ENCODE peak calls at places on chromosomes 16 and 17, in six cellular contexts. One of them, this sample, is unnamed.

GRCh38 chr16:49250689-49251088 is 30.9 kb downstream of the CBLN1 start:
- DNase-seq in H1: no peak
- DNase-seq in GM12891: no peak
- DNase-seq in GM12878: no peak
- DNase-seq in HepG2: no peak
- DNase-seq in K562: no peak
- DNase-seq in this sample: no peak

GRCh38 chr16:31451681-31452351 is 7.5 kb upstream of the ARMC5 start:
- DNase-seq in H1: no peak
- DNase-seq in GM12891: no peak
- DNase-seq in GM12878: no peak
- DNase-seq in HepG2: peak; percentile 81
- DNase-seq in K562: peak; percentile 84
- DNase-seq in this sample: no peak

GRCh38 chr16:2769100-2769529 is 8.0 kb downstream of the ELOB start:
- DNase-seq in H1: no peak
- DNase-seq in GM12891: no peak
- DNase-seq in GM12878: no peak
- DNase-seq in HepG2: no peak
- DNase-seq in K562: no peak
- DNase-seq in this sample: no peak

GRCh38 chr17:17633310-17633709 is 41.8 kb upstream of the PEMT start:
- DNase-seq in H1: no peak
- DNase-seq in GM12891: no peak
- DNase-seq in GM12878: no peak
- DNase-seq in HepG2: no peak
- DNase-seq in K562: no peak
- DNase-seq in this sample: no peak

GRCh38 chr16:82857693-82858337 is 231.0 kb downstream of the CDH13 start:
- DNase-seq in H1: no peak
- DNase-seq in GM12891: no peak
- DNase-seq in GM12878: no peak
- DNase-seq in HepG2: no peak
- DNase-seq in K562: no peak
- DNase-seq in this sample: no peak

GRCh38 chr17:60139438-60140285 is 10.1 kb upstream of the CA4 start:
- DNase-seq in H1: peak; percentile 92
- DNase-seq in GM12891: no peak
- DNase-seq in GM12878: no peak
- DNase-seq in HepG2: peak; percentile 47
- DNase-seq in K562: peak; percentile 83
- DNase-seq in this sample: no peak

GRCh38 chr16:85767569-85767968 is 16.7 kb upstream of the C16orf74 start:
- DNase-seq in H1: no peak
- DNase-seq in GM12891: no peak
- DNase-seq in GM12878: no peak
- DNase-seq in HepG2: no peak
- DNase-seq in K562: peak; percentile 15
- DNase-seq in this sample: no peak

GRCh38 chr17:2656293-2656692 is 55.3 kb downstream of the CLUH start:
- DNase-seq in H1: no peak
- DNase-seq in GM12891: no peak
- DNase-seq in GM12878: no peak
- DNase-seq in HepG2: no peak
- DNase-seq in K562: no peak
- DNase-seq in this sample: no peak

GRCh38 chr16:56042416-56042815 is 148.9 kb upstream of the GNAO1 start:
- DNase-seq in H1: no peak
- DNase-seq in GM12891: no peak
- DNase-seq in GM12878: no peak
- DNase-seq in HepG2: no peak
- DNase-seq in K562: no peak
- DNase-seq in this sample: no peak

GRCh38 chr16:56041556-56042140 is 149.6 kb upstream of the GNAO1 start:
- DNase-seq in H1: peak; percentile 67
- DNase-seq in GM12891: peak; percentile 11
- DNase-seq in GM12878: no peak
- DNase-seq in HepG2: peak; percentile 45
- DNase-seq in K562: peak; percentile 29
- DNase-seq in this sample: no peak

GRCh38 chr16:56048425-56049100 is 142.7 kb upstream of the GNAO1 start:
- DNase-seq in H1: no peak
- DNase-seq in GM12891: peak; percentile 12
- DNase-seq in GM12878: peak; percentile 27
- DNase-seq in HepG2: no peak
- DNase-seq in K562: no peak
- DNase-seq in this sample: no peak

DNA sequence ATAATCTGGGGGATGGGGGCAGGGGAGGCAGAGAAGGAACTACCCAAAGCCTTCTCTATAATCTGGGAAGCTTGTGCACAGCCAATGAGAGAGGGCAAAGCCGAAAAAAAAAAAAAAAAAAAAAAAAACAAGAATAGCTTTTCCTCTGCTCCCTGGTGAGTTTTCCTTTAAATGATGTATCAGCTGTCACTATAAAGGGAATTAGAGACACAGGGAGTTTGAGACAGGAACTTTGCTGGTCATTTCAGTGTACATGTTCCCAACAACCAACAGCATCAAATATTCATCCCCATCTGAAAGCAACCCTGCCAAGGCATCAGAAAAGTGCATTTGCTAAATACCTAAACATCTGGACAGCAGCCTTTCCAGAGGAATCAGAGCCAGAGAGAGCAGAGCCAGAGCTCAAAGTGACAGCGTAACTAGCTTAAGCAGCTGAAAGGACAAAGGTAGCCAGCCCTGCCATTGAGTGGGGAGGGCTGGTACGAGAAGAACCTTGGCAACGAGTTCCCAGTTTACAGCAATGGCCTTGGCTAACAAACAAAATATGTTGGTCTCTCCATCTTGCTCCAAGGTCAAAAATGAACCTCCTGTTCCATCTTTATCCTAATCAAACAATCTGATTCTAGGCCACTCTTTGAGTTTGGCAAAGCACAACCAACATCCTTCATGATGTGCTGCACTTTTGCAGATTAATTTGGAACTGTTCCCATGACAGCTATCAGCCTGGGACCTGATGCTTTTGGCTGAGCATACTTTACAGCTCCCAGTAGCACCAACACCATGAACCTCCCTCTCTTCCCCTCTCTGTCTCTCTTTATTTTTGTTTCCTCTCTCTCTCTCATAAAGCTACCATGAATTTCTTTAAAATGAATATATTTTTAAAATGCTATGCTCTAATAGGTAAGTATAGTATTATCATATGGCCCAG is 143.7 kb upstream of the GNAO1 start:
- DNase-seq in H1: no peak
- DNase-seq in GM12891: no peak
- DNase-seq in GM12878: no peak
- DNase-seq in HepG2: no peak
- DNase-seq in K562: no peak
- DNase-seq in this sample: no peak
- TF ChIP-seq TAF1 in H1: no peak
- TF ChIP-seq TAF1 in GM12891: no peak
- TF ChIP-seq TAF1 in GM12878: no peak
- TF ChIP-seq TAF1 in HepG2: no peak
- TF ChIP-seq TAF1 in K562: no peak
- TF ChIP-seq TAF1 in this sample: no peak

GRCh38 chr17:8632087-8632486 is 1.6 kb upstream of the MYH10 start:
- DNase-seq in H1: peak; percentile 56
- DNase-seq in GM12891: no peak
- DNase-seq in GM12878: no peak
- DNase-seq in HepG2: peak; percentile 66
- DNase-seq in K562: no peak
- DNase-seq in this sample: peak; percentile 11
- TF ChIP-seq POLR2A in H1: no peak
- TF ChIP-seq POLR2A in GM12891: no peak
- TF ChIP-seq POLR2A in GM12878: no peak
- TF ChIP-seq POLR2A in HepG2: no peak
- TF ChIP-seq POLR2A in K562: no peak
- TF ChIP-seq POLR2A in this sample: no peak

DNA sequence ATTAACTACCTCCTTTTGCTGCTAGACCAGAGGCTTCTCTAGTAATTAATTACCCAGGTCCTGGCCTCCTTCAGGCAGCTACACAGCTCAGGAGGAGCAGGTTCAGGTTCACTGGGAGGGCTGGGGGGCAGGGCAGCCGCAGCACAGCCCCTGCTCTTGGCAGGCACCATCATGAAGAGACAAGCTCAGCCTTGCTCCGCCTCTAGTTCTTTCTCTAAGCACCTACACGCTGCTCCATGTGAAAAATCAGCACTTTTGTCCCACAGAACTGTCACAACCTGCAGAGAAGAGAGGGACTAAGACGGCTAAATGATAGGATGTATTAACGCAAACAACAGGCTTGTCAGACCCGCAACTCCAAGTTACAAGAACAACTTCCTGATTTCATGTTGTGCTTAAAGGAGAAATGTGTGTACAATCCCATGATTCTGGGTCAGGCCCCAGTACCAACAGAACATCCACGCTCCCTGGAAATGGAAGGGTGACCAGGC is 53.4 kb downstream of the GRB2 start:
- DNase-seq in H1: peak; percentile 57
- DNase-seq in GM12891: no peak
- DNase-seq in GM12878: no peak
- DNase-seq in HepG2: no peak
- DNase-seq in K562: peak; percentile 74
- DNase-seq in this sample: no peak
- TF ChIP-seq POLR2AphosphoS5 in H1: no peak
- TF ChIP-seq POLR2AphosphoS5 in GM12891: no peak
- TF ChIP-seq POLR2AphosphoS5 in GM12878: peak; percentile 41
- TF ChIP-seq POLR2AphosphoS5 in HepG2: no peak
- TF ChIP-seq POLR2AphosphoS5 in K562: no peak
- TF ChIP-seq POLR2AphosphoS5 in this sample: no peak

GRCh38 chr17:51508048-51508447 is 247.7 kb downstream of the UTP18 start:
- DNase-seq in H1: no peak
- DNase-seq in GM12891: no peak
- DNase-seq in GM12878: no peak
- DNase-seq in HepG2: no peak
- DNase-seq in K562: no peak
- DNase-seq in this sample: no peak

GRCh38 chr17:51507444-51507843 is 247.1 kb downstream of the UTP18 start:
- DNase-seq in H1: no peak
- DNase-seq in GM12891: no peak
- DNase-seq in GM12878: no peak
- DNase-seq in HepG2: no peak
- DNase-seq in K562: no peak
- DNase-seq in this sample: no peak

GRCh38 chr17:51516924-51517323 is 256.6 kb downstream of the UTP18 start:
- DNase-seq in H1: no peak
- DNase-seq in GM12891: no peak
- DNase-seq in GM12878: no peak
- DNase-seq in HepG2: peak; percentile 16
- DNase-seq in K562: no peak
- DNase-seq in this sample: no peak

GRCh38 chr17:51505450-51505849 is 245.1 kb downstream of the UTP18 start:
- DNase-seq in H1: no peak
- DNase-seq in GM12891: no peak
- DNase-seq in GM12878: no peak
- DNase-seq in HepG2: no peak
- DNase-seq in K562: no peak
- DNase-seq in this sample: no peak

GRCh38 chr17:51510940-51511339 is 250.6 kb downstream of the UTP18 start:
- DNase-seq in H1: no peak
- DNase-seq in GM12891: no peak
- DNase-seq in GM12878: no peak
- DNase-seq in HepG2: no peak
- DNase-seq in K562: no peak
- DNase-seq in this sample: no peak
- TF ChIP-seq TAF1 in H1: no peak
- TF ChIP-seq TAF1 in GM12891: no peak
- TF ChIP-seq TAF1 in GM12878: no peak
- TF ChIP-seq TAF1 in HepG2: no peak
- TF ChIP-seq TAF1 in K562: no peak
- TF ChIP-seq TAF1 in this sample: no peak

GRCh38 chr17:50192873-50193274 is 8.6 kb downstream of the COL1A1 start:
- DNase-seq in H1: no peak
- DNase-seq in GM12891: no peak
- DNase-seq in GM12878: no peak
- DNase-seq in HepG2: no peak
- DNase-seq in K562: no peak
- DNase-seq in this sample: no peak
- TF ChIP-seq POLR2A in H1: no peak
- TF ChIP-seq POLR2A in GM12891: no peak
- TF ChIP-seq POLR2A in GM12878: no peak
- TF ChIP-seq POLR2A in HepG2: no peak
- TF ChIP-seq POLR2A in K562: no peak
- TF ChIP-seq POLR2A in this sample: peak; percentile 42

This sample was measured in GM12892.